ENCODE peak calls at places on chromosomes 6 and 20, in ten cellular contexts. R is T-cell; S is amniotic stem cell; M is activated T-cell treated with anti-CD3 and anti-CD28 coated beads for 4 hours; Q is activated CD8-positive, alpha-beta memory T cell treated with anti-CD3 and anti-CD28 coated beads for 1 hour; X is bronchial epithelial cell; L is NCI-H1105; B is caudate nucleus; H is fibroblast of lung; V is iris pigment epithelial cell. W is an unnamed sample.

GRCh38 chr6:131946404-131946991 is 4.7 kb downstream of the CCN2 start:
- DNase-seq in X (no peak), M (no peak), L (no peak), R (no peak), S (no peak), V (peak; percentile 65), H (peak; percentile 68), B (no peak), Q (no peak), W (no peak)

GRCh38 chr6:16684195-16684689 is 77.0 kb downstream of the ATXN1 start:
- DNase-seq in L (no peak), R (no peak), V (peak; percentile 77), B (no peak), X (peak; percentile 55), S (no peak), Q (no peak), H (peak; percentile 52), M (no peak), W (no peak)

GRCh38 chr20:34951652-34952051 is 4.0 kb downstream of the GSS start:
- DNase-seq in R (no peak), V (no peak), H (no peak), S (no peak), Q (no peak), M (no peak), B (no peak), X (no peak), L (no peak), W (no peak)

GRCh38 chr6:90343581-90343980 is 46.9 kb upstream of the BACH2 start:
- DNase-seq in X (peak; percentile 43), R (no peak), S (no peak), L (no peak), H (peak; percentile 61), V (peak; percentile 82), M (no peak), Q (no peak), B (no peak), W (no peak)

GRCh38 chr6:26175428-26176181 is 88.4 kb downstream of the HFE start:
- DNase-seq in H (peak; percentile 66), R (no peak), L (no peak), X (peak; percentile 70), M (no peak), S (peak; percentile 10), B (no peak), V (peak; percentile 79), Q (no peak), W (peak; percentile 41)

GRCh38 chr6:14807130-14807529 is 438.7 kb upstream of the JARID2 start:
- DNase-seq in H (no peak), V (no peak), B (no peak), L (no peak), R (no peak), X (no peak), Q (no peak), M (no peak), S (no peak), W (no peak)

GRCh38 chr20:18267815-18268214 is 20.5 kb upstream of the ZNF133 start:
- DNase-seq in L (no peak), V (no peak), R (no peak), B (no peak), X (no peak), H (no peak), S (no peak), M (no peak), Q (no peak), W (peak; percentile 33)

GRCh38 chr6:117482240-117483003 is at the start of gene DCBLD1:
- DNase-seq in S (peak; percentile 72), Q (peak; percentile 13), M (peak; percentile 25), B (peak; percentile 51), V (peak; percentile 82), R (peak; percentile 36), H (peak; percentile 79), X (peak; percentile 72), L (peak; percentile 76), W (peak; percentile 88)

GRCh38 chr6:169829786-169830185 is 78.4 kb downstream of the ERMARD start:
- DNase-seq in R (no peak), Q (no peak), V (no peak), L (no peak), S (no peak), H (no peak), X (no peak), M (no peak), B (no peak), W (no peak)

GRCh38 chr6:15246217-15247211 is 645 bp downstream of the JARID2 start:
- DNase-seq in B (no peak), V (no peak), R (peak; percentile 51), H (no peak), S (no peak), L (no peak), Q (no peak), X (peak; percentile 20), M (no peak), W (no peak)

GRCh38 chr20:460180-460579 is 2.2 kb downstream of the TBC1D20 start:
- DNase-seq in L (no peak), B (no peak), Q (no peak), S (no peak), R (no peak), M (no peak), X (no peak), H (no peak), V (no peak), W (no peak)

GRCh38 chr6:127748290-127748689 is 152.6 kb downstream of the THEMIS start:
- DNase-seq in L (no peak), X (no peak), H (no peak), Q (no peak), S (no peak), B (no peak), R (no peak), V (no peak), M (no peak), W (no peak)

GRCh38 chr6:166281104-166281503 is 27.1 kb downstream of the PRR18 start:
- DNase-seq in S (no peak), H (no peak), M (no peak), V (no peak), X (no peak), R (no peak), L (no peak), Q (no peak), B (no peak), W (no peak)

GRCh38 chr6:160093061-160093460 is 28.6 kb upstream of the SLC22A1 start:
- DNase-seq in L (no peak), S (no peak), B (no peak), R (no peak), M (no peak), Q (no peak), V (no peak), X (no peak), H (no peak), W (no peak)

GRCh38 chr6:155444120-155444917 is 11.3 kb downstream of the NOX3 start:
- DNase-seq in B (no peak), H (peak; percentile 74), M (no peak), V (no peak), R (no peak), L (no peak), S (no peak), X (no peak), Q (no peak), W (no peak)

GRCh38 chr6:134240664-134241431 is 77.1 kb downstream of the SGK1 start:
- DNase-seq in R (peak; percentile 95), X (peak; percentile 85), H (no peak), B (no peak), S (no peak), M (peak; percentile 67), Q (peak; percentile 52), L (no peak), V (no peak), W (no peak)

GRCh38 chr6:158818008-158818579 is 1.1 kb downstream of the EZR start:
- DNase-seq in V (peak; percentile 79), M (peak; percentile 74), S (peak; percentile 74), Q (peak; percentile 73), B (peak; percentile 7), X (no peak), L (peak; percentile 88), R (peak; percentile 70), H (peak; percentile 80), W (peak; percentile 94)

GRCh38 chr6:43088654-43089056 is 12.5 kb downstream of the PTK7 start:
- DNase-seq in B (no peak), H (peak; percentile 64), Q (no peak), L (no peak), R (no peak), V (no peak), S (no peak), X (peak; percentile 98), M (no peak), W (no peak)

GRCh38 chr6:52337633-52338290 is 24.2 kb upstream of the PAQR8 start:
- DNase-seq in L (no peak), S (no peak), M (no peak), B (no peak), V (no peak), Q (no peak), X (no peak), H (no peak), R (no peak), W (no peak)

GRCh38 chr6:7152467-7152866 is 44.7 kb downstream of the RREB1 start:
- DNase-seq in H (no peak), V (no peak), B (no peak), L (no peak), X (no peak), S (no peak), R (no peak), Q (no peak), M (no peak), W (no peak)

GRCh38 chr20:16647875-16648597 is 74.8 kb upstream of the KIF16B start:
- DNase-seq in M (no peak), Q (no peak), R (no peak), H (no peak), L (no peak), X (no peak), V (no peak), S (no peak), B (no peak), W (no peak)

GRCh38 chr6:101545171-101545570 is 151.7 kb downstream of the GRIK2 start:
- DNase-seq in H (peak; percentile 51), V (peak; percentile 40), R (no peak), M (no peak), S (no peak), B (no peak), X (no peak), Q (no peak), L (no peak), W (no peak)

GRCh38 chr6:37060195-37060559 is 54.7 kb downstream of the FGD2 start:
- DNase-seq in S (no peak), B (no peak), Q (no peak), V (no peak), L (no peak), H (no peak), M (no peak), X (no peak), R (no peak), W (no peak)

GRCh38 chr6:52502306-52503029 is 74.4 kb downstream of the TRAM2 start:
- DNase-seq in R (no peak), V (no peak), M (no peak), S (no peak), B (no peak), L (no peak), H (no peak), X (no peak), Q (no peak), W (no peak)

GRCh38 chr6:161880070-161880469 is 606.2 kb upstream of the AGPAT4 start:
- DNase-seq in X (no peak), M (no peak), V (no peak), B (no peak), R (no peak), Q (no peak), S (no peak), H (no peak), L (no peak), W (no peak)

W was measured in iPS-NIHi11.